ENCODE peak calls at places on chromosomes 1 and 21, in six cellular contexts. Z is COR-L47; W is Karpas-422; F is endothelial cell; X is stimulated activated CD4-positive, alpha-beta T cell treated with anti-CD3 and anti-CD28 coated beads, Interleukin-4, amount 100 ng/mL, for 1 hour; D is suprapubic skin. S is an unnamed sample.

GRCh38 chr1:179241716-179242115 is 12.2 kb upstream of the ABL2 start:
- DNase-seq in Z (no peak), W (no peak), F (no peak), X (no peak), D (no peak), S (no peak)

GRCh38 chr1:202625416-202626360 is 84.6 kb downstream of the SYT2 start:
- DNase-seq in Z (no peak), W (peak; percentile 80), F (peak; percentile 83), X (peak; percentile 49), D (no peak), S (peak; percentile 80)

GRCh38 chr1:89938171-89939055 is 56.5 kb upstream of the ZNF326 start:
- DNase-seq in Z (no peak), W (no peak), F (no peak), X (no peak), D (no peak), S (no peak)

GRCh38 chr1:59083946-59084865 is 212.7 kb upstream of the FGGY start:
- DNase-seq in Z (no peak), W (no peak), F (peak; percentile 48), X (no peak), D (no peak), S (no peak)

GRCh38 chr21:42614811-42615342 is 38.5 kb upstream of the PDE9A start:
- DNase-seq in Z (no peak), W (peak; percentile 56), F (no peak), X (peak; percentile 51), D (peak; percentile 64), S (no peak)

GRCh38 chr21:27269646-27270045 is 302.8 kb upstream of the ADAMTS5 start:
- DNase-seq in Z (no peak), W (no peak), F (no peak), X (no peak), D (no peak), S (no peak)

GRCh38 chr1:65525297-65526048 is 105.0 kb downstream of the LEPR start:
- DNase-seq in Z (no peak), W (no peak), F (peak; percentile 29), X (no peak), D (peak; percentile 68), S (no peak)

GRCh38 chr1:22678522-22678896 is 25.5 kb downstream of the C1QB start:
- DNase-seq in Z (no peak), W (no peak), F (no peak), X (no peak), D (no peak), S (no peak)

GRCh38 chr1:171807547-171807946 is 26.1 kb downstream of the METTL13 start:
- DNase-seq in Z (no peak), W (no peak), F (no peak), X (no peak), D (no peak), S (no peak)

GRCh38 chr21:25717491-25718139 is 17.1 kb downstream of the ATP5PF start:
- DNase-seq in Z (no peak), W (no peak), F (no peak), X (no peak), D (no peak), S (no peak)

GRCh38 chr1:214349781-214350180 is 68.8 kb downstream of the SMYD2 start:
- DNase-seq in Z (no peak), W (no peak), F (no peak), X (no peak), D (no peak), S (no peak)

GRCh38 chr1:84997667-84998600 is 1.0 kb upstream of the MCOLN2 start:
- DNase-seq in Z (no peak), W (no peak), F (peak; percentile 22), X (no peak), D (no peak), S (no peak)

GRCh38 chr1:101088431-101088830 is 62.8 kb upstream of the DPH5 start:
- DNase-seq in Z (no peak), W (peak; percentile 47), F (no peak), X (no peak), D (no peak), S (no peak)

GRCh38 chr1:16076003-16076870 is 2.8 kb upstream of the FAM131C start:
- DNase-seq in Z (no peak), W (no peak), F (no peak), X (no peak), D (no peak), S (no peak)

GRCh38 chr1:117095237-117095636 is 26.3 kb downstream of the TRIM45 start:
- DNase-seq in Z (no peak), W (no peak), F (no peak), X (no peak), D (no peak), S (no peak)

GRCh38 chr1:40782371-40782956 is 1.1 kb upstream of the KCNQ4 start:
- DNase-seq in Z (no peak), W (no peak), F (peak; percentile 46), X (no peak), D (no peak), S (no peak)

GRCh38 chr1:14706656-14707055 is 108.2 kb downstream of the KAZN start:
- DNase-seq in Z (no peak), W (no peak), F (no peak), X (no peak), D (no peak), S (no peak)

GRCh38 chr1:85463666-85464496 is 1.1 kb downstream of the DDAH1 start:
- DNase-seq in Z (no peak), W (no peak), F (no peak), X (no peak), D (no peak), S (peak; percentile 69)

GRCh38 chr1:187264995-187265602 is 436.4 kb downstream of the PLA2G4A start:
- DNase-seq in Z (peak; percentile 82), W (peak; percentile 64), F (peak; percentile 42), X (no peak), D (no peak), S (no peak)

GRCh38 chr1:220227393-220227792 is 44.9 kb downstream of the RAB3GAP2 start:
- DNase-seq in Z (no peak), W (no peak), F (no peak), X (no peak), D (no peak), S (no peak)

GRCh38 chr1:184160236-184160635 is 108.7 kb downstream of the TSEN15 start:
- DNase-seq in Z (no peak), W (no peak), F (no peak), X (peak; percentile 6), D (no peak), S (no peak)

GRCh38 chr1:106798991-106799390 is 257.5 kb upstream of the PRMT6 start:
- DNase-seq in Z (no peak), W (no peak), F (no peak), X (no peak), D (no peak), S (no peak)

GRCh38 chr1:228452194-228453021 is 34.8 kb upstream of the RNF187 start:
- DNase-seq in Z (no peak), W (no peak), F (no peak), X (no peak), D (no peak), S (no peak)

GRCh38 chr1:154014154-154014910 is 23.8 kb downstream of the RPS27 start:
- DNase-seq in Z (no peak), W (no peak), F (no peak), X (no peak), D (no peak), S (no peak)

GRCh38 chr1:15370781-15371467 is 38.8 kb upstream of the EFHD2 start:
- DNase-seq in Z (no peak), W (no peak), F (no peak), X (no peak), D (no peak), S (no peak)

GRCh38 chr1:160767417-160768294 is 28.3 kb upstream of the LY9 start:
- DNase-seq in Z (no peak), W (peak; percentile 61), F (no peak), X (peak; percentile 32), D (no peak), S (no peak)

GRCh38 chr1:43340559-43340958 is 2.9 kb downstream of the MPL start:
- DNase-seq in Z (no peak), W (no peak), F (no peak), X (no peak), D (no peak), S (no peak)